ENCODE peak calls at places on chromosome 2, in five cellular contexts. L is IMR-90, T is A549, H is tibial nerve, J is HepG2. O is an unnamed sample.

GRCh38 chr2:208256192-208256782 is 1.4 kb upstream of the IDH1 start:
- DNase-seq in H (no peak), J (peak), T (no peak), L (no peak), O (no peak)

GRCh38 chr2:230991598-230991997 is 4.3 kb upstream of the SPATA3 start:
- DNase-seq in J (no peak), L (no peak), H (no peak), T (no peak), O (no peak)

GRCh38 chr2:168559187-168559586 is 103.1 kb downstream of the CERS6 start:
- DNase-seq in J (no peak), T (no peak), L (no peak), H (no peak), O (no peak)

GRCh38 chr2:28333606-28334526 is 58.8 kb upstream of the FOSL2 start:
- DNase-seq in H (no peak), T (no peak), L (no peak), J (no peak), O (no peak)

GRCh38 chr2:26623541-26624497 is 17.3 kb downstream of the CIB4 start:
- DNase-seq in H (no peak), T (no peak), J (no peak), L (peak), O (no peak)

GRCh38 chr2:241273552-241273988 is 41.9 kb downstream of the HDLBP start:
- DNase-seq in L (no peak), J (no peak), T (no peak), H (no peak), O (no peak)

GRCh38 chr2:46924608-46925007 is 9.0 kb upstream of the MCFD2 start:
- DNase-seq in T (no peak), L (no peak), H (no peak), J (no peak), O (no peak)

GRCh38 chr2:53969285-53970094 is 1.3 kb downstream of the PSME4 start:
- DNase-seq in T (peak), L (peak), J (peak), H (no peak), O (peak)

GRCh38 chr2:197850882-197851281 is 46.5 kb downstream of the PLCL1 start:
- DNase-seq in J (no peak), H (no peak), T (no peak), L (peak), O (no peak)

GRCh38 chr2:32063310-32064020 is at the start of gene SPAST:
- DNase-seq in H (peak), J (peak), L (peak), T (peak), O (peak)
- TF ChIP-seq POLR2A in H (peak), J (peak), L (no peak), T (peak), O (peak)

GRCh38 chr2:40957508-40957907 is 505.6 kb upstream of the SLC8A1 start:
- DNase-seq in T (no peak), L (peak), H (no peak), J (peak), O (no peak)
- TF ChIP-seq POLR2A in T (no peak), L (no peak), H (no peak), J (no peak), O (no peak)

DNA sequence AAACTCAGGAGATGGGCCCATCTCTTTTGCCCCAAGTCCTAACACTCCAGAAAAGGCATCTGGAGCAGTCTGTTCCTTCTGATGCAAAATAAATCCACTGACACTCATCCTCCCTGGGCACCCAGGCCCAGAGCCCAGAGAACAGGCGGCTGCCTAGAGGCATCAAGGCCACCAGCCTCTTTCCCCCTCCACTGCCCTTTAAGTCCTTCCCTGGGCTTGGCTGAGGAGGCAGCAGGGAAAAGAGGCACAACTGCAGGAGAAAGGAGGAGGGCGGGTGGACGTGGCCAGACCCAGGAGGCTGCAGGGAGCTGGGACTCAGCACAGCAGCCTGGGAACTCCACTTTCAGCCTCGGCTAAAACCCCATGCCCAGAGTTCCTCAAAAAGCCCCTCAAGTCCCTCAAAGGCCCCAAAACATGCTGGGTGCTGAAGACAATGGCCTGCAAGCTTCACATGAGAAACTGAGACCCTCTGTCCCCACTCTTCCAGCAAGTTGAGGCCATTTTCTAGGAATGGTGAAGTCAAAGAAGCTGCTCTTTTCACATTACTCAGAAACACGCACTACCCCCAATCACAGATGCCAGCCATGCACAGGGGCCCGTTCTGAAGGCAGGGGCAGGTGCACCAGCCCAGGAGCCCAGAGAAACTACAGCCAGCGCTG is 99.5 kb upstream of the ID2 start:
- DNase-seq in L (no peak), J (no peak), H (no peak), T (no peak), O (no peak)
- TF ChIP-seq POLR2A in L (no peak), J (no peak), H (no peak), T (no peak), O (no peak)

GRCh38 chr2:233848276-233848675 is 6.1 kb downstream of the HJURP start:
- DNase-seq in H (no peak), T (no peak), L (no peak), J (no peak), O (no peak)
- TF ChIP-seq POLR2A in H (no peak), T (no peak), L (no peak), J (no peak), O (peak)

GRCh38 chr2:112055833-112056625 is 960 bp downstream of the TMEM87B start:
- DNase-seq in T (peak), H (no peak), L (peak), J (peak), O (peak)
- TF ChIP-seq POLR2A in T (no peak), H (no peak), L (peak), J (no peak), O (no peak)

GRCh38 chr2:180980185-180980942 is at the start of gene UBE2E3:
- DNase-seq in L (peak), T (peak), H (peak), J (peak), O (peak)
- TF ChIP-seq POLR2A in L (peak), T (peak), H (peak), J (peak), O (peak)

GRCh38 chr2:219060821-219061791 is at the start of gene IHH:
- DNase-seq in H (no peak), J (no peak), T (no peak), L (no peak), O (no peak)
- TF ChIP-seq POLR2A in H (no peak), J (no peak), T (no peak), L (no peak), O (no peak)

GRCh38 chr2:144519934-144520717 is at the start of gene ZEB2:
- DNase-seq in J (peak), L (peak), H (no peak), T (peak), O (peak)
- TF ChIP-seq POLR2A in J (no peak), L (peak), H (peak), T (no peak), O (peak)

DNA sequence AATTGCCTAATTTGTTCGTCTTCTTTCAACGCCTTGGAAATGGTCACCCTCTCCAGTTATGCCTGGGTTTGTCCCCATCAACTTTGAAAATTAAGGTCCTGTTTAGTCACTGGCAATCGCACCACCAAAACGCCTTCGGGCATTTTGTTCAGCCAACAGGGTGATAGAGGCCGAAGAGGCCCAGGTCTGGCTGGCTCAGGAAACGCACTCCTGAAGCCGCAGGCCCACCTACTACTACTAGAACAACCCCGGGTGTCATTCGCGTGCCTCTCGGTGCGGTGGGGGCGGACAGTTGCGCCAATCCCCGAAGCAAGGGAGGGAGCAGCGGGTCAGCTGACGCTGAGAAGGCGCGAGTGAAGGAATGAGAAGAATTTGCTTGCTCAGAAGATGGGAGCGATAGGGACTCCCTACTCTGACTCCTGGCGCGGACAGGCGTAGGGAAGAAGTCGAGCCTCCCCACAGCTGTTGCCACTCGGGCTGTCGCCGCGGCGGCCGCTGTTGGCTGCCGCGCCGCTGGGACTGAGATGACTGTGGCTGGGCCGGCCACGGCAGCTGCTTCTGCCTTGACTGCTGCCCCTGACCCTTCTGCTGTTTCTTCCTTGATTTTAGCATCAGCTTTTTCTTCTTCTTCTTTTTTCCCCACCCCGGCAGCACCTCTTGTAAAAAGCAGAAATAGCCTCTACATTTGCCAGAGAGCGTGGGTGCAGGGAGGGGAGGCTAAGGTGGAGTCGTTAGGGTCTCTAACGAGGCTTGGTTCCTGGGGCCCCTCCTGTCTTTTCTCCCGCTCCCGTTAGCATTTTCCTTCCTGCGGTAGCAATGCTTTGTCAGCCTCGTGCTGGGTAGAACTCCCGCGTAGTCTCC is 387.6 kb downstream of the FIGN start:
- DNase-seq in H (peak), T (peak), J (no peak), L (peak), O (peak)
- TF ChIP-seq POLR2A in H (no peak), T (no peak), J (no peak), L (peak), O (no peak)

GRCh38 chr2:224646242-224646846 is 61.2 kb upstream of the CUL3 start:
- DNase-seq in T (peak), L (peak), H (no peak), J (peak), O (peak)

GRCh38 chr2:224655006-224655537 is 61.1 kb downstream of the CCDC195 start:
- DNase-seq in H (no peak), L (no peak), T (no peak), J (no peak), O (no peak)

GRCh38 chr2:224645722-224646121 is 60.6 kb upstream of the CUL3 start:
- DNase-seq in H (no peak), L (no peak), T (no peak), J (no peak), O (no peak)

GRCh38 chr2:224650815-224651439 is 65.2 kb downstream of the CCDC195 start:
- DNase-seq in H (no peak), L (peak), T (peak), J (peak), O (peak)
- TF ChIP-seq POLR2A in H (no peak), L (no peak), T (no peak), J (no peak), O (no peak)